ENCODE peak calls at places on chromosomes 6 and 20, in five cellular contexts. One of them, this sample, is unnamed.
A peak's percentile ranks its signal among the peaks of the same experiment; 100 is the strongest.

GRCh38 chr20:53914861-53915458 is 155.4 kb downstream of the BCAS1 start:
- DNase-seq in neural progenitor cell: peak; percentile 48
- DNase-seq in left ventricle myocardium inferior: no peak
- DNase-seq in AG04450: no peak
- DNase-seq in OCI-LY7: peak; percentile 55
- DNase-seq in this sample: peak; percentile 38

GRCh38 chr20:6708010-6708409 is 59.5 kb upstream of the BMP2 start:
- DNase-seq in left ventricle myocardium inferior: peak; percentile 65
- DNase-seq in OCI-LY7: no peak
- DNase-seq in AG04450: peak; percentile 67
- DNase-seq in neural progenitor cell: peak; percentile 41
- DNase-seq in this sample: no peak

GRCh38 chr20:58133020-58133419 is 95.4 kb downstream of the ANKRD60 start:
- DNase-seq in AG04450: no peak
- DNase-seq in neural progenitor cell: no peak
- DNase-seq in left ventricle myocardium inferior: no peak
- DNase-seq in OCI-LY7: no peak
- DNase-seq in this sample: no peak

GRCh38 chr6:110492584-110492983 is 16.2 kb upstream of the SLC22A16 start:
- DNase-seq in AG04450: no peak
- DNase-seq in neural progenitor cell: no peak
- DNase-seq in OCI-LY7: no peak
- DNase-seq in left ventricle myocardium inferior: no peak
- DNase-seq in this sample: no peak

GRCh38 chr6:33771342-33772113 is 17.4 kb downstream of the LEMD2 start:
- DNase-seq in OCI-LY7: peak; percentile 70
- DNase-seq in neural progenitor cell: peak; percentile 95
- DNase-seq in left ventricle myocardium inferior: peak; percentile 62
- DNase-seq in AG04450: peak; percentile 93
- DNase-seq in this sample: no peak

GRCh38 chr6:168134399-168135201 is 55.6 kb upstream of the FRMD1 start:
- DNase-seq in neural progenitor cell: no peak
- DNase-seq in left ventricle myocardium inferior: no peak
- DNase-seq in OCI-LY7: no peak
- DNase-seq in AG04450: no peak
- DNase-seq in this sample: no peak

GRCh38 chr6:88566746-88567534 is 396.5 kb downstream of the RNGTT start:
- DNase-seq in OCI-LY7: peak; percentile 75
- DNase-seq in neural progenitor cell: peak; percentile 42
- DNase-seq in left ventricle myocardium inferior: no peak
- DNase-seq in AG04450: no peak
- DNase-seq in this sample: no peak

GRCh38 chr6:56808871-56809359 is 146.0 kb upstream of the BEND6 start:
- DNase-seq in left ventricle myocardium inferior: no peak
- DNase-seq in OCI-LY7: no peak
- DNase-seq in neural progenitor cell: no peak
- DNase-seq in AG04450: no peak
- DNase-seq in this sample: no peak

GRCh38 chr6:144595266-144595665 is 310.1 kb downstream of the UTRN start:
- DNase-seq in left ventricle myocardium inferior: no peak
- DNase-seq in OCI-LY7: no peak
- DNase-seq in AG04450: no peak
- DNase-seq in neural progenitor cell: no peak
- DNase-seq in this sample: no peak

GRCh38 chr6:2988426-2989331 is 11.0 kb upstream of the NQO2 start:
- DNase-seq in OCI-LY7: peak; percentile 89
- DNase-seq in neural progenitor cell: peak; percentile 94
- DNase-seq in left ventricle myocardium inferior: peak; percentile 92
- DNase-seq in AG04450: peak; percentile 54
- DNase-seq in this sample: peak; percentile 80

GRCh38 chr6:16649241-16649640 is 112.0 kb downstream of the ATXN1 start:
- DNase-seq in neural progenitor cell: no peak
- DNase-seq in OCI-LY7: no peak
- DNase-seq in AG04450: no peak
- DNase-seq in left ventricle myocardium inferior: no peak
- DNase-seq in this sample: no peak

GRCh38 chr20:2179233-2179580 is 77.6 kb downstream of the STK35 start:
- DNase-seq in left ventricle myocardium inferior: no peak
- DNase-seq in AG04450: no peak
- DNase-seq in OCI-LY7: no peak
- DNase-seq in neural progenitor cell: no peak
- DNase-seq in this sample: no peak

GRCh38 chr6:128241221-128241620 is 279.2 kb downstream of the PTPRK start:
- DNase-seq in left ventricle myocardium inferior: no peak
- DNase-seq in AG04450: no peak
- DNase-seq in neural progenitor cell: peak; percentile 3
- DNase-seq in OCI-LY7: no peak
- DNase-seq in this sample: no peak

GRCh38 chr6:169618526-169619490 is 83.0 kb downstream of the WDR27 start:
- DNase-seq in neural progenitor cell: no peak
- DNase-seq in AG04450: peak; percentile 82
- DNase-seq in left ventricle myocardium inferior: no peak
- DNase-seq in OCI-LY7: no peak
- DNase-seq in this sample: no peak

GRCh38 chr20:54070187-54070987 is at the start of gene BCAS1:
- DNase-seq in AG04450: no peak
- DNase-seq in left ventricle myocardium inferior: no peak
- DNase-seq in OCI-LY7: no peak
- DNase-seq in neural progenitor cell: no peak
- DNase-seq in this sample: no peak

GRCh38 chr6:56230976-56231566 is 16.3 kb downstream of the COL21A1 start:
- DNase-seq in neural progenitor cell: no peak
- DNase-seq in AG04450: no peak
- DNase-seq in left ventricle myocardium inferior: no peak
- DNase-seq in OCI-LY7: no peak
- DNase-seq in this sample: no peak

GRCh38 chr20:49766979-49767419 is 45.6 kb upstream of the SLC9A8 start:
- DNase-seq in left ventricle myocardium inferior: no peak
- DNase-seq in OCI-LY7: no peak
- DNase-seq in AG04450: no peak
- DNase-seq in neural progenitor cell: no peak
- DNase-seq in this sample: no peak
- H3K27ac ChIP-seq in left ventricle myocardium inferior: peak overlapping the region; percentile 67
- H3K27ac ChIP-seq in OCI-LY7: no peak overlapping the region
- H3K27ac ChIP-seq in AG04450: no peak overlapping the region
- H3K27ac ChIP-seq in neural progenitor cell: no peak overlapping the region
- H3K27ac ChIP-seq in this sample: no peak overlapping the region

GRCh38 chr6:158028421-158028820 is 46.8 kb downstream of the SYNJ2 start:
- DNase-seq in OCI-LY7: no peak
- DNase-seq in AG04450: no peak
- DNase-seq in left ventricle myocardium inferior: peak; percentile 19
- DNase-seq in neural progenitor cell: no peak
- DNase-seq in this sample: no peak

GRCh38 chr6:158027590-158028285 is 46.1 kb downstream of the SYNJ2 start:
- DNase-seq in neural progenitor cell: no peak
- DNase-seq in left ventricle myocardium inferior: peak; percentile 20
- DNase-seq in OCI-LY7: no peak
- DNase-seq in AG04450: no peak
- DNase-seq in this sample: no peak

GRCh38 chr6:158026054-158026900 is 44.6 kb downstream of the SYNJ2 start:
- DNase-seq in AG04450: peak; percentile 92
- DNase-seq in neural progenitor cell: no peak
- DNase-seq in OCI-LY7: peak; percentile 28
- DNase-seq in left ventricle myocardium inferior: peak; percentile 80
- DNase-seq in this sample: no peak

GRCh38 chr6:158028876-158029275 is 47.2 kb downstream of the SYNJ2 start:
- DNase-seq in AG04450: no peak
- DNase-seq in OCI-LY7: no peak
- DNase-seq in left ventricle myocardium inferior: peak; percentile 13
- DNase-seq in neural progenitor cell: no peak
- DNase-seq in this sample: no peak

GRCh38 chr6:158026901-158027589 is 45.4 kb downstream of the SYNJ2 start:
- DNase-seq in neural progenitor cell: no peak
- DNase-seq in OCI-LY7: no peak
- DNase-seq in AG04450: no peak
- DNase-seq in left ventricle myocardium inferior: no peak
- DNase-seq in this sample: no peak
- H3K27ac ChIP-seq in neural progenitor cell: no peak overlapping the region
- H3K27ac ChIP-seq in OCI-LY7: no peak overlapping the region
- H3K27ac ChIP-seq in AG04450: peak overlapping the region; percentile 97
- H3K27ac ChIP-seq in left ventricle myocardium inferior: peak overlapping the region; percentile 80
- H3K27ac ChIP-seq in this sample: peak overlapping the region; percentile 76

DNA sequence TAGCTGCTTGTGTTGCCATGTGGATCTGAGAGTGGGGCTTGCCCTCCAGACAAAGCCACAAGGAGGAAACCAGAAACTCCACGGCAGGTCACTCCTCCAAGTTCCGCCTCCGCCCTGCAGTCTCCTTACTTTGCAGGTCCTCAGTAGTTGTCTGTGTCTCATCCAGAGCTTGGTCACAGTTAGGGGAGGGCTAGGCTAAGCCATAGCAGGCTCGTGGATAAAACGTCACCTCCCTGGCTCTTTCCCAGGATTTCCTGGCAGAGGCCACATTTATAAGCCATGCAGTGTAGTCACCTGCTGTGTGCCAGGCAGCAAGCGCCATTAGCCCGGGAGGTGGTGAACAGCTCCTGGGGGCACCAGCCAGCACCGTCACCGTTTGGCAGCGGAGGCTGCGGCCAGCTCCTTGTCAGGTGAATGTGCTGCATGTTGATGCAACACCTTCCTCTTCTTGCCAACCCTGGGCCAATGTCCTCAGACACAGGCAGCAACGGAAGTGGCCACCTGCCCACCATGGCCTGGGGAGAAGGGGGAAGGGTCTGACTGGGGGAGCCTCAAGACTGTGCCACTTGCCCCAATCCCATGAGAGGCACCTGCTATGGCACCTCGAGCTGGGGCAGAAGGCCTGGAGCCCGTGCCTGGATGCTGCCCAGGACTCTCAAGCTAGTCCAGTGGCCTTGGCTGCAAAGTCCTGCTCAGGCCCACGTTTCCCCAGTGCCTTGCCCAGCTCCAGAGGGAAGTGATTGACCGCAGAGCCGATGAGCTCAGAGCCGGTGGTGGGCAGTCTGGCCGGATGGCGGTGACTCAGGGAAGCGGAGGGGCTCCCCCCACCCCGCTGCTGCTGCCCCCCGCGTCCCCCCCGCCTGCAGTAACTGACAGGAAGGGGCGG is 39.0 kb upstream of the SLCO4A1 start:
- DNase-seq in left ventricle myocardium inferior: peak; percentile 59
- DNase-seq in neural progenitor cell: no peak
- DNase-seq in AG04450: no peak
- DNase-seq in OCI-LY7: peak; percentile 31
- DNase-seq in this sample: no peak
- H3K27ac ChIP-seq in left ventricle myocardium inferior: peak overlapping the region; percentile 66
- H3K27ac ChIP-seq in neural progenitor cell: no peak overlapping the region
- H3K27ac ChIP-seq in AG04450: no peak overlapping the region
- H3K27ac ChIP-seq in OCI-LY7: no peak overlapping the region
- H3K27ac ChIP-seq in this sample: no peak overlapping the region

GRCh38 chr6:30682181-30683117 is 4.0 kb downstream of the PPP1R18 start:
- DNase-seq in OCI-LY7: peak; percentile 95
- DNase-seq in AG04450: no peak
- DNase-seq in neural progenitor cell: peak; percentile 44
- DNase-seq in left ventricle myocardium inferior: peak; percentile 85
- DNase-seq in this sample: no peak

GRCh38 chr6:30679765-30680535 is 6.5 kb downstream of the PPP1R18 start:
- DNase-seq in left ventricle myocardium inferior: no peak
- DNase-seq in OCI-LY7: peak; percentile 24
- DNase-seq in neural progenitor cell: peak; percentile 75
- DNase-seq in AG04450: no peak
- DNase-seq in this sample: no peak

GRCh38 chr6:30683137-30683979 is 3.1 kb downstream of the PPP1R18 start:
- DNase-seq in left ventricle myocardium inferior: peak; percentile 37
- DNase-seq in OCI-LY7: peak; percentile 18
- DNase-seq in neural progenitor cell: no peak
- DNase-seq in AG04450: no peak
- DNase-seq in this sample: no peak

GRCh38 chr6:30683980-30684338 is 2.5 kb downstream of the PPP1R18 start:
- DNase-seq in AG04450: no peak
- DNase-seq in OCI-LY7: no peak
- DNase-seq in neural progenitor cell: no peak
- DNase-seq in left ventricle myocardium inferior: no peak
- DNase-seq in this sample: no peak

DNA sequence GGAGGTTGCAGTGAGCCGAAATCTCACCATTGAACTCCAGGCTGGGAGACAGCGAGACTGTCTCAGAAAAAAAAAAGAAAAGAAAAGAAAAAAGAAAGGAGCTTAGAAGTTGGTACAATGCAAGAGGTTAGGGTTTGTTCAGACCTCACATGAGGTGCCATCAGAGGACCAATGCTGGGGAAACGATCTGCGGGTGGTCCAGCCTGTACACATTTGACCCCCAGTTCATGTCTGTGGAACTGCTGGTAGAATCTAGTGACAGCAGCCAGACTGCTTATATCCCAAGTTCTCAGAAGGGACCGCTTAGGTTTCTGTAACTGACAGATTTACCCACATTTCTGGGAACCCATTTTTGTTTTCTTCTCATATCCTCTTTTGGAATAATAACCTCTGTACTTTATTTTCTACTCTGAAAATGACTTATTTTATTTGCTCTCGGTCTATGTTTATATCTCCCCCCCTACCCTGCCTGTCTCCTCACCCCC is 4.7 kb downstream of the PPP1R18 start:
- DNase-seq in OCI-LY7: peak; percentile 20
- DNase-seq in neural progenitor cell: no peak
- DNase-seq in left ventricle myocardium inferior: no peak
- DNase-seq in AG04450: no peak
- DNase-seq in this sample: no peak
- H3K27ac ChIP-seq in OCI-LY7: peak overlapping the region; percentile 95
- H3K27ac ChIP-seq in neural progenitor cell: no peak overlapping the region
- H3K27ac ChIP-seq in left ventricle myocardium inferior: peak overlapping the region; percentile 97
- H3K27ac ChIP-seq in AG04450: no peak overlapping the region
- H3K27ac ChIP-seq in this sample: peak overlapping the region; percentile 73

GRCh38 chr6:150752409-150752808 is 113.1 kb upstream of the MTHFD1L start:
- DNase-seq in AG04450: no peak
- DNase-seq in neural progenitor cell: no peak
- DNase-seq in left ventricle myocardium inferior: no peak
- DNase-seq in OCI-LY7: no peak
- DNase-seq in this sample: no peak
- H3K27ac ChIP-seq in AG04450: no peak overlapping the region
- H3K27ac ChIP-seq in neural progenitor cell: no peak overlapping the region
- H3K27ac ChIP-seq in left ventricle myocardium inferior: no peak overlapping the region
- H3K27ac ChIP-seq in OCI-LY7: no peak overlapping the region
- H3K27ac ChIP-seq in this sample: no peak overlapping the region

GRCh38 chr6:155755452-155755851 is 299.8 kb upstream of the NOX3 start:
- DNase-seq in OCI-LY7: no peak
- DNase-seq in AG04450: no peak
- DNase-seq in left ventricle myocardium inferior: no peak
- DNase-seq in neural progenitor cell: no peak
- DNase-seq in this sample: no peak
- H3K27ac ChIP-seq in OCI-LY7: no peak overlapping the region
- H3K27ac ChIP-seq in AG04450: no peak overlapping the region
- H3K27ac ChIP-seq in left ventricle myocardium inferior: no peak overlapping the region
- H3K27ac ChIP-seq in neural progenitor cell: no peak overlapping the region
- H3K27ac ChIP-seq in this sample: no peak overlapping the region

DNA sequence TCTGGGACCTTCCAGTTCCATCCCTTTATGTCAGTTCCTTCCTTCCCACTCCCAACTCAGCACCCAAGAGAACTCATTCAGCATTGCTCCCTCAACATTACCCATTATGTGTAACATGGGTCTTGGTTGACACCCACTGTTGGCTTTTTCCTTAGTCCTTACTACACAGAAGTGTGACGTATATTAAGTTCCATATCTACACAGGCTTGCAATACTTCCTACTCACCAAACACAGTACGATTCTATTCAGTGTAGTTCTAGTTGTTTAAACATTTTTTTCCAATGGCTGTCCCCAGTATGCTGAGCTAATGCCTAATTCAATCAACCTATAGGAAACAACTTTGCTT is 37.7 kb downstream of the ARHGAP18 start:
- DNase-seq in OCI-LY7: no peak
- DNase-seq in neural progenitor cell: no peak
- DNase-seq in AG04450: no peak
- DNase-seq in left ventricle myocardium inferior: no peak
- DNase-seq in this sample: no peak
- H3K27ac ChIP-seq in OCI-LY7: no peak overlapping the region
- H3K27ac ChIP-seq in neural progenitor cell: no peak overlapping the region
- H3K27ac ChIP-seq in AG04450: peak overlapping the region; percentile 66
- H3K27ac ChIP-seq in left ventricle myocardium inferior: peak overlapping the region; percentile 72
- H3K27ac ChIP-seq in this sample: no peak overlapping the region

This sample was measured in caudate nucleus.